ENCODE peak calls at places on chromosomes 13 and 19, in eight cellular contexts. O is activated CD8-positive, alpha-beta T cell treated with anti-CD3 and anti-CD28 coated beads, Interleukin-2, amount 10 ng/mL, durations not matched to agents 7 days and 5 days; N is ACHN; A is fibroblast of mammary gland; W is naive thymus-derived CD8-positive, alpha-beta T cell; C is aorta; G is substantia nigra; U is GM06990. Z is an unnamed sample.

GRCh38 chr13:113275387-113275786 is 21.7 kb upstream of the LAMP1 start:
- DNase-seq in O (peak), N (peak), A (peak), W (peak), C (no peak), G (no peak), U (no peak), Z (peak)

GRCh38 chr19:38729653-38730469 is 14.4 kb downstream of the CAPN12 start:
- DNase-seq in O (peak), N (peak), A (peak), W (peak), C (peak), G (peak), U (peak), Z (peak)

GRCh38 chr19:38617283-38617763 is 430 bp downstream of the MAP4K1 start:
- DNase-seq in O (peak), N (no peak), A (no peak), W (no peak), C (no peak), G (no peak), U (no peak), Z (no peak)

GRCh38 chr19:17292301-17293074 is 10.7 kb downstream of the ABHD8 start:
- DNase-seq in O (peak), N (peak), A (peak), W (peak), C (peak), G (peak), U (peak), Z (peak)

GRCh38 chr19:46904114-46905060 is 43.6 kb downstream of the ARHGAP35 start:
- DNase-seq in O (no peak), N (no peak), A (peak), W (no peak), C (peak), G (no peak), U (no peak), Z (peak)

GRCh38 chr13:44934724-44935123 is 54.5 kb downstream of the NUFIP1 start:
- DNase-seq in O (no peak), N (peak), A (peak), W (no peak), C (no peak), G (no peak), U (no peak), Z (peak)

GRCh38 chr19:43625918-43626579 is 6.6 kb upstream of the ZNF428 start:
- DNase-seq in O (no peak), N (no peak), A (peak), W (no peak), C (no peak), G (peak), U (no peak), Z (no peak)

GRCh38 chr19:18489627-18490184 is 32.2 kb downstream of the ELL start:
- DNase-seq in O (no peak), N (no peak), A (no peak), W (no peak), C (no peak), G (no peak), U (no peak), Z (no peak)

GRCh38 chr13:58682616-58683015 is 1051.1 kb downstream of the PCDH17 start:
- DNase-seq in O (no peak), N (no peak), A (no peak), W (no peak), C (no peak), G (no peak), U (no peak), Z (no peak)

GRCh38 chr19:20365146-20365545 is 198.1 kb downstream of the ZNF486 start:
- DNase-seq in O (no peak), N (no peak), A (no peak), W (no peak), C (no peak), G (no peak), U (no peak), Z (no peak)

GRCh38 chr13:78830508-78830907 is 171.6 kb upstream of the OBI1 start:
- DNase-seq in O (no peak), N (no peak), A (no peak), W (no peak), C (no peak), G (no peak), U (no peak), Z (no peak)

GRCh38 chr13:42696191-42696590 is 85.2 kb upstream of the FAM216B start:
- DNase-seq in O (no peak), N (no peak), A (peak), W (no peak), C (no peak), G (no peak), U (no peak), Z (peak)

GRCh38 chr13:46129955-46130354 is 25.1 kb upstream of the CPB2 start:
- DNase-seq in O (no peak), N (no peak), A (no peak), W (no peak), C (no peak), G (no peak), U (no peak), Z (no peak)

GRCh38 chr19:35104361-35104760 is 11.3 kb upstream of the FXYD3 start:
- DNase-seq in O (no peak), N (no peak), A (no peak), W (no peak), C (no peak), G (no peak), U (no peak), Z (no peak)

GRCh38 chr13:100597253-100597652 is 8.7 kb upstream of the GGACT start:
- DNase-seq in O (no peak), N (no peak), A (peak), W (no peak), C (no peak), G (no peak), U (no peak), Z (no peak)

GRCh38 chr19:32646556-32646955 is 28.4 kb downstream of the ANKRD27 start:
- DNase-seq in O (peak), N (no peak), A (no peak), W (no peak), C (no peak), G (no peak), U (peak), Z (no peak)

GRCh38 chr19:50258918-50259372 is 55.5 kb downstream of the MYH14 start:
- DNase-seq in O (peak), N (no peak), A (peak), W (no peak), C (no peak), G (no peak), U (peak), Z (no peak)

GRCh38 chr19:3365447-3366103 is 808 bp upstream of the NFIC start:
- DNase-seq in O (no peak), N (peak), A (peak), W (no peak), C (peak), G (peak), U (no peak), Z (peak)

GRCh38 chr19:18523841-18524240 is 2.0 kb upstream of the ELL start:
- DNase-seq in O (no peak), N (no peak), A (no peak), W (no peak), C (no peak), G (no peak), U (no peak), Z (no peak)

GRCh38 chr13:102729560-102730275 is 34.9 kb upstream of the METTL21C start:
- DNase-seq in O (no peak), N (peak), A (peak), W (no peak), C (no peak), G (no peak), U (no peak), Z (peak)

GRCh38 chr13:100497394-100497793 is 91.2 kb downstream of the GGACT start:
- DNase-seq in O (no peak), N (no peak), A (peak), W (no peak), C (no peak), G (no peak), U (no peak), Z (peak)

GRCh38 chr13:26679411-26679810 is 81.2 kb downstream of the GPR12 start:
- DNase-seq in O (no peak), N (peak), A (peak), W (no peak), C (no peak), G (no peak), U (no peak), Z (peak)

GRCh38 chr13:26017196-26017921 is 34.5 kb downstream of the SHISA2 start:
- DNase-seq in O (no peak), N (no peak), A (no peak), W (peak), C (no peak), G (peak), U (no peak), Z (no peak)